ENCODE peak calls at places on chromosomes 12 and 14, in six cellular contexts. F, U, A, L, R and P are unnamed samples.

GRCh38 chr14:106417224-106418049 is 891.1 kb downstream of the TMEM121 start:
- DNase-seq in F (peak), U (no peak), A (no peak), L (peak), R (no peak), P (peak)

GRCh38 chr14:104305511-104306449 is 167.4 kb downstream of the KIF26A start:
- DNase-seq in F (no peak), U (no peak), A (no peak), L (no peak), R (no peak), P (no peak)

GRCh38 chr14:104881369-104881979 is 16.4 kb downstream of the CEP170B start:
- DNase-seq in F (peak), U (no peak), A (peak), L (no peak), R (no peak), P (peak)

GRCh38 chr14:73943083-73943482 is 6.8 kb downstream of the FAM161B start:
- DNase-seq in F (no peak), U (no peak), A (no peak), L (peak), R (no peak), P (no peak)

GRCh38 chr14:99357856-99358390 is 85.9 kb upstream of the BCL11B start:
- DNase-seq in F (no peak), U (no peak), A (no peak), L (no peak), R (no peak), P (no peak)

GRCh38 chr14:103711516-103712431 is 3.5 kb downstream of the XRCC3 start:
- DNase-seq in F (no peak), U (no peak), A (peak), L (peak), R (no peak), P (no peak)

GRCh38 chr14:64438181-64438839 is 27.0 kb upstream of the AKAP5 start:
- DNase-seq in F (no peak), U (peak), A (no peak), L (peak), R (no peak), P (no peak)

GRCh38 chr12:92784356-92784755 is 81.6 kb downstream of the PLEKHG7 start:
- DNase-seq in F (no peak), U (no peak), A (no peak), L (no peak), R (no peak), P (no peak)

GRCh38 chr12:50162225-50162624 is 4.9 kb downstream of the CERS5 start:
- DNase-seq in F (no peak), U (no peak), A (no peak), L (no peak), R (no peak), P (no peak)

GRCh38 chr14:73718742-73719251 is 4.6 kb upstream of the PNMA1 start:
- DNase-seq in F (no peak), U (no peak), A (no peak), L (no peak), R (peak), P (no peak)

GRCh38 chr14:69715725-69716482 is 51.0 kb upstream of the SRSF5 start:
- DNase-seq in F (no peak), U (peak), A (peak), L (peak), R (no peak), P (no peak)

GRCh38 chr14:34722723-34723545 is 8.5 kb upstream of the CFL2 start:
- DNase-seq in F (peak), U (peak), A (peak), L (peak), R (peak), P (peak)

GRCh38 chr12:39764944-39765560 is 145.4 kb upstream of the ABCD2 start:
- DNase-seq in F (no peak), U (peak), A (peak), L (peak), R (peak), P (peak)

GRCh38 chr14:52663850-52664249 is 31.5 kb downstream of the ERO1A start:
- DNase-seq in F (no peak), U (no peak), A (peak), L (no peak), R (peak), P (no peak)

GRCh38 chr12:124562018-124562795 is 5.2 kb downstream of the NCOR2 start:
- DNase-seq in F (no peak), U (no peak), A (no peak), L (no peak), R (no peak), P (no peak)

GRCh38 chr14:34199585-34199984 is 248.7 kb upstream of the EGLN3 start:
- DNase-seq in F (no peak), U (no peak), A (no peak), L (no peak), R (no peak), P (no peak)

GRCh38 chr12:47391566-47391965 is 311.8 kb upstream of the AMIGO2 start:
- DNase-seq in F (no peak), U (no peak), A (no peak), L (peak), R (no peak), P (peak)

GRCh38 chr14:103512701-103513611 is 9.7 kb downstream of the CKB start:
- DNase-seq in F (no peak), U (peak), A (peak), L (peak), R (no peak), P (no peak)

GRCh38 chr12:42086021-42086420 is 58.7 kb downstream of the GXYLT1 start:
- DNase-seq in F (no peak), U (no peak), A (no peak), L (no peak), R (no peak), P (no peak)

GRCh38 chr12:27549231-27549800 is 25.3 kb downstream of the PPFIBP1 start:
- DNase-seq in F (no peak), U (no peak), A (no peak), L (no peak), R (no peak), P (no peak)

GRCh38 chr12:108696111-108696995 is 35.0 kb downstream of the CORO1C start:
- DNase-seq in F (no peak), U (no peak), A (no peak), L (no peak), R (no peak), P (no peak)

GRCh38 chr12:112473056-112473455 is 54.3 kb downstream of the PTPN11 start:
- DNase-seq in F (no peak), U (no peak), A (no peak), L (no peak), R (no peak), P (peak)

GRCh38 chr12:118436002-118436724 is 59.8 kb downstream of the SUDS3 start:
- DNase-seq in F (no peak), U (no peak), A (no peak), L (no peak), R (peak), P (peak)

GRCh38 chr14:90409209-90409730 is 12.4 kb downstream of the CALM1 start:
- DNase-seq in F (no peak), U (peak), A (no peak), L (peak), R (no peak), P (no peak)

GRCh38 chr12:40281791-40282364 is 57.1 kb downstream of the LRRK2 start:
- DNase-seq in F (no peak), U (no peak), A (no peak), L (no peak), R (no peak), P (no peak)

GRCh38 chr12:52740591-52740990 is 36.6 kb downstream of the KRT76 start:
- DNase-seq in F (no peak), U (no peak), A (peak), L (no peak), R (no peak), P (no peak)

GRCh38 chr12:11810160-11810559 is 160.7 kb downstream of the ETV6 start:
- DNase-seq in F (no peak), U (no peak), A (no peak), L (no peak), R (no peak), P (peak)

GRCh38 chr12:130744274-130744673 is 28.2 kb upstream of the RIMBP2 start:
- DNase-seq in F (no peak), U (no peak), A (no peak), L (no peak), R (no peak), P (no peak)

GRCh38 chr14:89296281-89296745 is 120.7 kb downstream of the FOXN3 start:
- DNase-seq in F (no peak), U (no peak), A (no peak), L (no peak), R (no peak), P (peak)

GRCh38 chr12:106845910-106846309 is 71.4 kb downstream of the RIC8B start:
- DNase-seq in F (no peak), U (no peak), A (no peak), L (no peak), R (no peak), P (no peak)

GRCh38 chr14:57851354-57851753 is 14.5 kb downstream of the SLC35F4 start:
- DNase-seq in F (no peak), U (no peak), A (no peak), L (no peak), R (no peak), P (no peak)

GRCh38 chr12:65205886-65206285 is 36.5 kb downstream of the LEMD3 start:
- DNase-seq in F (no peak), U (no peak), A (no peak), L (no peak), R (no peak), P (peak)

GRCh38 chr12:17759982-17760381 is 330.0 kb downstream of the RERGL start:
- DNase-seq in F (no peak), U (no peak), A (no peak), L (no peak), R (no peak), P (no peak)

GRCh38 chr14:94748667-94749347 is 21.1 kb downstream of the GSC start:
- DNase-seq in F (no peak), U (no peak), A (peak), L (peak), R (no peak), P (peak)

GRCh38 chr12:124171231-124171985 is 123.5 kb upstream of the RFLNA start:
- DNase-seq in F (no peak), U (no peak), A (no peak), L (no peak), R (no peak), P (no peak)

GRCh38 chr12:6326316-6326959 is 15.4 kb downstream of the TNFRSF1A start:
- DNase-seq in F (no peak), U (no peak), A (peak), L (no peak), R (no peak), P (peak)

GRCh38 chr14:103633391-103633790 is 4.4 kb downstream of the KLC1 start:
- DNase-seq in F (no peak), U (no peak), A (no peak), L (no peak), R (no peak), P (no peak)